ENCODE peak calls at places on chromosomes 1 and 21, in ten cellular contexts. X is cardiac muscle cell, Y is tibial nerve, I is fibroblast of lung, N is left lung, C is upper lobe of right lung, O is thoracic aorta, Z is lower lobe of right lung, L is stomach, J is ascending aorta. D is an unnamed sample.

GRCh38 chr1:53297226-53297625 is 30.6 kb downstream of the LRP8 start:
- DNase-seq in X (no peak), Y (no peak), I (no peak), N (no peak), C (no peak), O (no peak), Z (no peak), L (no peak), J (no peak), D (no peak)

GRCh38 chr1:230068952-230069684 is 2.1 kb downstream of the GALNT2 start:
- DNase-seq in X (peak; percentile 10), Y (no peak), I (no peak), N (no peak), C (peak; percentile 37), O (no peak), Z (no peak), L (peak; percentile 43), J (no peak), D (no peak)

GRCh38 chr1:247118946-247119446 is 14.8 kb upstream of the ZNF669 start:
- DNase-seq in X (peak; percentile 80), Y (no peak), I (peak; percentile 21), N (no peak), C (no peak), O (no peak), Z (no peak), L (no peak), J (no peak), D (no peak)

GRCh38 chr1:158371188-158371953 is 17.7 kb downstream of the CD1E start:
- DNase-seq in X (no peak), Y (no peak), I (no peak), N (no peak), C (no peak), O (no peak), Z (no peak), L (no peak), J (no peak), D (no peak)

GRCh38 chr1:39729842-39730241 is 8.8 kb upstream of the PPIE start:
- DNase-seq in X (no peak), Y (no peak), I (no peak), N (no peak), C (no peak), O (no peak), Z (no peak), L (no peak), J (no peak), D (no peak)

GRCh38 chr1:231601775-231602674 is 24.6 kb upstream of the DISC1 start:
- DNase-seq in X (no peak), Y (no peak), I (no peak), N (no peak), C (no peak), O (no peak), Z (no peak), L (no peak), J (no peak), D (no peak)

GRCh38 chr1:37765937-37766664 is 1.2 kb upstream of the EPHA10 start:
- DNase-seq in X (no peak), Y (no peak), I (no peak), N (no peak), C (no peak), O (no peak), Z (no peak), L (no peak), J (no peak), D (no peak)

GRCh38 chr1:156826596-156826995 is 9.9 kb upstream of the SH2D2A start:
- DNase-seq in X (no peak), Y (no peak), I (peak; percentile 27), N (no peak), C (no peak), O (no peak), Z (no peak), L (no peak), J (no peak), D (no peak)

GRCh38 chr1:100387209-100387608 is 34.9 kb downstream of the CDC14A start:
- DNase-seq in X (no peak), Y (no peak), I (peak; percentile 72), N (no peak), C (no peak), O (no peak), Z (no peak), L (no peak), J (no peak), D (no peak)

GRCh38 chr1:64950284-64950809 is 16.0 kb downstream of the JAK1 start:
- DNase-seq in X (no peak), Y (no peak), I (no peak), N (no peak), C (no peak), O (no peak), Z (no peak), L (no peak), J (no peak), D (no peak)

GRCh38 chr1:198267921-198268320 is 111.1 kb downstream of the NEK7 start:
- DNase-seq in X (no peak), Y (no peak), I (peak; percentile 91), N (no peak), C (no peak), O (no peak), Z (no peak), L (no peak), J (no peak), D (no peak)

GRCh38 chr1:220879509-220880366 is 495 bp downstream of the HLX start:
- DNase-seq in X (peak; percentile 69), Y (no peak), I (peak; percentile 56), N (peak; percentile 93), C (peak; percentile 81), O (no peak), Z (peak; percentile 69), L (peak; percentile 47), J (peak; percentile 76), D (peak; percentile 64)

GRCh38 chr1:159211331-159212136 is 6.9 kb downstream of the ACKR1 start:
- DNase-seq in X (peak; percentile 67), Y (peak; percentile 37), I (peak; percentile 47), N (no peak), C (no peak), O (no peak), Z (no peak), L (peak; percentile 45), J (no peak), D (no peak)

GRCh38 chr1:10698726-10699469 is 97.5 kb downstream of the CASZ1 start:
- DNase-seq in X (no peak), Y (no peak), I (no peak), N (no peak), C (no peak), O (no peak), Z (no peak), L (no peak), J (no peak), D (no peak)

GRCh38 chr21:41446571-41446970 is 20.5 kb downstream of the MX1 start:
- DNase-seq in X (no peak), Y (no peak), I (no peak), N (no peak), C (no peak), O (no peak), Z (no peak), L (no peak), J (no peak), D (no peak)

DNA sequence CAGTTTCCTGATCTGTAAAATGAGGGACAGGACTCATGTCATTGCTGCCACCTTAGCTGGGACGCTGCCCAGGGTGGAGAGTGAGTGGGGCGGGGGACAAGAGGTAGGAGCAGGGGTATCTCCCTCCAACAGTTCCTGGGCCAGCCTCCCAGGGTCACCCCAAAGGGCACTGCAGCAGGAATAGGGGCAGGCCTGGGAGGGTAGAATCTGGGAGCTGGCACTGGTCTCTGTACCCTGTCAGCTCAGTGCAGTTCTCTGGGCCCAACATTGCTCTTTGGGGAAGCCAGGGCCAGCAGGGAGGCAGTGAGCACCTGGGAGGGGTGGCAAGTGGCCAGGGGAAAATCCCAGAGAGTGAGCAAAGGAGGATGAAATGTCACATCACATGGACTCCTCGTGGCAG is 55.8 kb downstream of the ELK4 start:
- DNase-seq in X (no peak), Y (no peak), I (no peak), N (no peak), C (peak; percentile 46), O (no peak), Z (no peak), L (peak; percentile 25), J (peak; percentile 54), D (no peak)
- H3K4me1 ChIP-seq in X (no peaks in the 10 kb centered on the region), Y (no peaks in the 10 kb centered on the region), I (no peaks in the 10 kb centered on the region), N (peaks cover 12% of the 10 kb centered on the region), C (no peaks in the 10 kb centered on the region), O (no peaks in the 10 kb centered on the region), Z (no peaks in the 10 kb centered on the region), L (peaks cover 15% of the 10 kb centered on the region), J (no peaks in the 10 kb centered on the region), D (no peaks in the 10 kb centered on the region)

DNA sequence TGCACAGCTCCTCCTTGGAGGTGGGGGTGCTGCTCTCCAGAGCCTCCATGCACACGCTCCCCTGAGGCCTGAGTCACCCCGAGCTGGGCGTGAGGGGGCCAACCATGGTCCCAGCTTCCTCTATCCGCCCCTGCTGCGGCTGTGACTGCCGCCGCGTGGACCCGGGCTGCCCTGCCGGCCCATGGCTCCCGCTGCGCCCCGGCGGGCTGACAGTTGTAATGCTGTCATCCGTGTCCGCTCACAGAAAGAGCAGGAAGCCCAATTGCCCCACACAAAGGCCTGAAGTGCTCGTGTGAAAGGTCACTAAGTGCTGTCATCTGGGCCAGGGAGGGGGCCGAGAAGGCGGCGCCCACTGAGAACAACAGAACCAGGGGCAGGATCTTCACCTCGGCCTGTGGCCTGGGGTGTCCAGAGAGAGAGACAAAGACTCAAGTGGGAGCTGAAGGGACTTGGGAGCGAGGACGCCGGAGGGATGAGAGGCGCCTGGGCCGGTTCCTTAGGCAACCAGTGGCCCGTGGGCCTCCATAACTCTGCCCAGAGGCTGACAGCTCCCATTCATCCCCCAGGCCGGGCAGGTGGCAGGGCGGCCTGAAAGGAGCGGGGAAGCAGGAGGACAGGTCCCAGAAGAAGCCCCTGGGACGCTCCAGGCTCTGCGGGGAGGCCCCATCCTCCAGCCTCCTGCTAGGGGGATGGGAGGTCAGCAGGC is 31.5 kb downstream of the OLIG1 start:
- DNase-seq in X (no peak), Y (no peak), I (no peak), N (peak; percentile 83), C (no peak), O (no peak), Z (no peak), L (no peak), J (no peak), D (no peak)
- H3K9me3 ChIP-seq in X (no peaks in the 10 kb centered on the region), Y (no peaks in the 10 kb centered on the region), I (no peaks in the 10 kb centered on the region), N (no peaks in the 10 kb centered on the region), C (no peaks in the 10 kb centered on the region), O (no peaks in the 10 kb centered on the region), Z (no peaks in the 10 kb centered on the region), L (no peaks in the 10 kb centered on the region), J (no peaks in the 10 kb centered on the region), D (peaks cover 7% of the 10 kb centered on the region)

GRCh38 chr1:1344672-1345361 is 4.4 kb downstream of the DVL1 start:
- DNase-seq in X (peak; percentile 50), Y (no peak), I (peak; percentile 88), N (peak; percentile 87), C (no peak), O (no peak), Z (no peak), L (peak; percentile 68), J (no peak), D (no peak)
- TF ChIP-seq CTCF in X (peak; percentile 54), Y (peak; percentile 30), I (peak; percentile 28), N (peak; percentile 20), C (peak; percentile 35), O (peak; percentile 28), Z (peak; percentile 28), L (peak; percentile 40), J (no peak), D (peak; percentile 39)

DNA sequence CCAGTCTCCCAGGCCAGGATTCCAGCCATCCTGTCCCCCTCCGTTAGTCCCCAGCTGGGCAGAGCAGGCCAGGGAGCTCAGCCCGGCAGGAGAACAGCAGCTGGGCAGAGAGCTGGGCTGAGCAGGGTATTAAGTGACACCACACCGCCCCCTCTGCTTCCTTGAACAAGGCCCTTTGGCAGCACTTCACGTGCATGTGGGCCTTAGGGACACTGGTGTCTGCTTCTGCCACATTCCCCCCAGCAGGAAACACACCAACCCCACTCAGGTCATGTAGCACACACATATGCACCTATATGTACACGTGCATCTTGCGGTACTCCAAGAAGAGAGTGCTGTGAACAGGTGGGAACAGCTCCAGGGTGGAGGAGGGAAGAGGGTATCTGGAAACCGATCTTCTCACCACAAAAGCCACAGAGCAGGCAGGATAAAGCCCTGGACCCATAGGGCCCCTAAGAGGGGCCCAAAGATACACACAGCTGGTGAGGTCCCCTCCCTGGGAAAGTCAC is 4.6 kb downstream of the EPHA2 start:
- DNase-seq in X (peak; percentile 48), Y (no peak), I (peak; percentile 60), N (no peak), C (no peak), O (no peak), Z (no peak), L (no peak), J (no peak), D (no peak)
- H3K4me1 ChIP-seq in X (peaks cover 50% of the 10 kb centered on the region), Y (peaks cover 54% of the 10 kb centered on the region), I (peaks cover 45% of the 10 kb centered on the region), N (peaks cover 74% of the 10 kb centered on the region), C (peaks cover 57% of the 10 kb centered on the region), O (peaks cover 71% of the 10 kb centered on the region), Z (peaks cover 74% of the 10 kb centered on the region), L (peaks cover 61% of the 10 kb centered on the region), J (peaks cover 63% of the 10 kb centered on the region), D (peaks cover 98% of the 10 kb centered on the region)